ENCODE peak calls at places on chromosomes 2 and 18, in nine cellular contexts. Z is HCT116; C is Peyer's patch; Q is CD8-positive, alpha-beta T cell; Y is uterus; U is ovary; R is PC-3; B is MM.1S; I is hepatocyte. S is an unnamed sample.

GRCh38 chr2:197024206-197024605 is 97.7 kb upstream of the PGAP1 start:
- DNase-seq in Z (no peak), C (no peak), Q (no peak), Y (no peak), U (no peak), R (peak; percentile 51), B (no peak), I (peak; percentile 36), S (peak; percentile 35)

GRCh38 chr2:132911726-132912724 is 242.0 kb upstream of the LYPD1 start:
- DNase-seq in Z (no peak), C (no peak), Q (no peak), Y (peak; percentile 43), U (peak; percentile 23), R (no peak), B (no peak), I (peak; percentile 15), S (no peak)

GRCh38 chr2:133768261-133769021 is 200.2 kb upstream of the NCKAP5 start:
- DNase-seq in Z (no peak), C (no peak), Q (no peak), Y (no peak), U (peak; percentile 22), R (peak; percentile 44), B (no peak), I (no peak), S (no peak)

GRCh38 chr2:10242451-10242850 is 60.3 kb upstream of the HPCAL1 start:
- DNase-seq in Z (no peak), C (no peak), Q (no peak), Y (no peak), U (no peak), R (no peak), B (no peak), I (no peak), S (no peak)

GRCh38 chr2:72112981-72113846 is 34.4 kb downstream of the CYP26B1 start:
- DNase-seq in Z (no peak), C (no peak), Q (no peak), Y (no peak), U (no peak), R (no peak), B (no peak), I (no peak), S (no peak)

GRCh38 chr18:48798334-48799197 is 152.2 kb downstream of the SMAD7 start:
- DNase-seq in Z (no peak), C (no peak), Q (no peak), Y (peak; percentile 7), U (peak; percentile 10), R (no peak), B (no peak), I (no peak), S (no peak)

GRCh38 chr2:24491626-24492282 is 700 bp downstream of the NCOA1 start:
- DNase-seq in Z (no peak), C (peak; percentile 51), Q (peak; percentile 22), Y (peak; percentile 40), U (peak; percentile 77), R (peak; percentile 17), B (peak; percentile 47), I (peak; percentile 77), S (no peak)

GRCh38 chr2:207334631-207335371 is 169.1 kb upstream of the KLF7 start:
- DNase-seq in Z (peak; percentile 62), C (no peak), Q (no peak), Y (peak; percentile 79), U (peak; percentile 60), R (peak; percentile 94), B (no peak), I (peak; percentile 68), S (peak; percentile 57)

GRCh38 chr2:96103906-96104861 is 12.2 kb downstream of the ADRA2B start:
- DNase-seq in Z (no peak), C (no peak), Q (no peak), Y (peak; percentile 8), U (no peak), R (no peak), B (no peak), I (no peak), S (no peak)

GRCh38 chr2:237864940-237865622 is 5.7 kb downstream of the RAMP1 start:
- DNase-seq in Z (no peak), C (no peak), Q (no peak), Y (peak; percentile 96), U (peak; percentile 49), R (peak; percentile 84), B (no peak), I (peak; percentile 64), S (peak; percentile 85)

GRCh38 chr18:8514409-8514808 is 94.8 kb upstream of the RAB12 start:
- DNase-seq in Z (no peak), C (no peak), Q (no peak), Y (no peak), U (no peak), R (no peak), B (no peak), I (no peak), S (no peak)
- H3K4me3 ChIP-seq in Z (no peak overlapping the region), C (no peak overlapping the region), Q (no peak overlapping the region), Y (no peak overlapping the region), U (no peak overlapping the region), R (no peak overlapping the region), B (no peak overlapping the region), I (no peak overlapping the region), S (no peak overlapping the region)

DNA sequence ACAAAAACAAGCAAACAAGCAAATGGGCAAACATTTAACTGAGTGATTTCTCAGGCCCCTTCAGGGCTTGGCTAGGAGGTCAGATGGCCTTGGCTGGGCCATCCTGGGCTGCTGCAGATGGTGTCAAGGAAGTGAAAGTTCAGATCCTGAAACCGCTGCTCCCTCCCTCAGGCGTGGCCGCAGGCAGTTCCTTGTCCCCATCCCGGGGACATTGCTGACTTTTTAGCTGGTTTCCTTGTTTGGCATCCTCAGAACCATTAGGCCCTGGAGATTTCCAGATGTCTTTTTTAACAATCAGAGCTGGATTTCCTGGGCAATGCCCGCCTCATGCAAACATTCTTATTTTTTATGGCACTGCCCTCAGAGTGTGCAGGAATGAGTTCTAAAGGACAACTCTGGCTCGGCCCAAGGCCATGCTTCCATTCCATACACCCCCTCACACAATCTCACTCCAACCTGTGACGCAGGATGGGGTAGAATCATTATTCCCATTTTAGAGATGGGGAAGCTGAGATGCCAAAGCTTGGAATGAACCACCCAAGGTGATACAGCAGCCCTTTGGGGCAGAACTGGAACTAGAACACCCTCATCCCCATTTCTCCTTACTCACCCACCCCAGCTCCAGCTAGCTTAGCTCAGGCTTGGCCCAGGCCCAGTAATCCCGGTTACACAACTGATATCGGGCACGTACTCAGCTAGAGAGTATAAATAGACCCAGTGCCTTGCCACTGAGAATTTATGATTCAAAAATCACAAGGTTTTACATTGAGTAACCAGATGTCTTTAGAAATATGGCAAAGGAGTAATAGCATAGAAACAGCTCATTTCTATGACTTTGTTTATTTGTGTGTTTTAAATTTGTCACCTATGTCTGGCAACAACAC is 85.9 kb upstream of the ZCCHC2 start:
- DNase-seq in Z (no peak), C (no peak), Q (no peak), Y (peak; percentile 86), U (peak; percentile 42), R (peak; percentile 55), B (no peak), I (peak; percentile 57), S (no peak)
- H3K27ac ChIP-seq in Z (no peak overlapping the region), C (no peak overlapping the region), Q (no peak overlapping the region), Y (peak overlapping the region; percentile 81), U (no peak overlapping the region), R (no peak overlapping the region), B (no peak overlapping the region), I (peak overlapping the region; percentile 48), S (no peak overlapping the region)

GRCh38 chr18:1078301-1078700 is 173.6 kb downstream of the ADCYAP1 start:
- DNase-seq in Z (no peak), C (no peak), Q (no peak), Y (no peak), U (no peak), R (peak; percentile 14), B (no peak), I (no peak), S (no peak)
- TF ChIP-seq CTCF in Z (peak; percentile 19), C (no peak), Q (no peak), Y (no peak), U (no peak), R (peak; percentile 43), B (no peak), I (no peak), S (no peak)

DNA sequence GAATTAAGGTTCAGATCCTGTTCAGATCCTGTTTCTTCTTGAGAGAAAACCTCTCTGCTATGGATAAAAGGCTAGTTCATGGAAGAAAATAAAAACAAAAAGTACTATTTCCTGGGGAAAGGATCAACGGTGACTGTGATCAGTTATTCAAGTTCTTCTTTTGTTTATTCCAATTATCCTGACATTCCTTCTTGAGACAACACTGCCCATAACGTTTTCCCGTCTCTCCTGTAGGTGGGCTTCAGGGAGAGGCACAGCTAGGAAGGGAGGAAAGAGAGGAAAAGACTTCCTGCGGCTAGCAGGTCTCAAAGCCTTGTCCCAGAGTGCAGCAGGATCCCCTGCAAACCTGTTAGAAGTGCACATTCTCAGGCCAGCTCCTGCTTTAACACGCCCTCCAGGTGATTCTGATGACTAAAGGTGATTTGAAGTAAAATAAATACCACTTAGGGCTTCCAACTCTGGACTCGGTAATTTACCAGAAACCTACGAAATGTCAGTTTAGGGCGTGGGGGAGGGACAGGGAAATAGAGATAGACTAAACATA is 4.5 kb upstream of the FHL2 start:
- DNase-seq in Z (no peak), C (no peak), Q (no peak), Y (no peak), U (peak; percentile 17), R (no peak), B (no peak), I (peak; percentile 26), S (no peak)
- H3K4me3 ChIP-seq in Z (peak overlapping the region; percentile 13), C (no peak overlapping the region), Q (no peak overlapping the region), Y (no peak overlapping the region), U (no peak overlapping the region), R (peak overlapping the region; percentile 46), B (no peak overlapping the region), I (no peak overlapping the region), S (peak overlapping the region; percentile 41)

GRCh38 chr2:43387092-43388062 is 161.0 kb upstream of the ZFP36L2 start:
- DNase-seq in Z (no peak), C (no peak), Q (no peak), Y (no peak), U (no peak), R (peak; percentile 33), B (peak; percentile 73), I (no peak), S (no peak)
- H3K27ac ChIP-seq in Z (no peak overlapping the region), C (no peak overlapping the region), Q (no peak overlapping the region), Y (peak overlapping the region; percentile 16), U (no peak overlapping the region), R (no peak overlapping the region), B (peak overlapping the region; percentile 75), I (peak overlapping the region; percentile 25), S (no peak overlapping the region)

GRCh38 chr2:147275943-147276342 is 568.9 kb upstream of the ACVR2A start:
- DNase-seq in Z (peak; percentile 21), C (no peak), Q (no peak), Y (no peak), U (no peak), R (peak; percentile 21), B (no peak), I (peak; percentile 10), S (no peak)
- TF ChIP-seq CTCF in Z (peak; percentile 63), C (no peak), Q (no peak), Y (no peak), U (no peak), R (peak; percentile 44), B (peak; percentile 31), I (no peak), S (no peak)

GRCh38 chr18:5894613-5895299 is 566 bp downstream of the TMEM200C start:
- DNase-seq in Z (no peak), C (no peak), Q (no peak), Y (no peak), U (peak; percentile 35), R (no peak), B (no peak), I (no peak), S (no peak)
- H3K4me3 ChIP-seq in Z (no peak overlapping the region), C (peak overlapping the region; percentile 39), Q (no peak overlapping the region), Y (peak overlapping the region; percentile 46), U (peak overlapping the region; percentile 16), R (peak overlapping the region; percentile 67), B (peak overlapping the region; percentile 52), I (peak overlapping the region; percentile 80), S (no peak overlapping the region)